ENCODE peak calls at places on chromosomes 13 and 19, in nine cellular contexts. O, E, K, R, S, T, Z, H and N are unnamed samples.

GRCh38 chr13:20461860-20462532 is 63.7 kb downstream of the CRYL1 start:
- DNase-seq in O (peak; percentile 60), E (no peak), K (no peak), R (no peak), S (no peak), T (no peak), Z (no peak), H (peak; percentile 54), N (no peak)

GRCh38 chr13:28622286-28622685 is 36.6 kb upstream of the POMP start:
- DNase-seq in O (no peak), E (no peak), K (no peak), R (no peak), S (no peak), T (no peak), Z (no peak), H (peak; percentile 55), N (no peak)

GRCh38 chr19:13681509-13681908 is 82.8 kb upstream of the MRI1 start:
- DNase-seq in O (peak; percentile 4), E (no peak), K (no peak), R (no peak), S (no peak), T (no peak), Z (peak; percentile 39), H (no peak), N (no peak)

GRCh38 chr19:11453468-11454341 is 18.3 kb downstream of the PRKCSH start:
- DNase-seq in O (no peak), E (no peak), K (no peak), R (no peak), S (no peak), T (no peak), Z (no peak), H (no peak), N (no peak)

GRCh38 chr13:23616228-23616627 is 46.0 kb downstream of the TNFRSF19 start:
- DNase-seq in O (no peak), E (no peak), K (no peak), R (no peak), S (no peak), T (no peak), Z (no peak), H (no peak), N (no peak)

GRCh38 chr13:63516124-63516523 is 2100.5 kb upstream of the PCDH20 start:
- DNase-seq in O (no peak), E (no peak), K (no peak), R (no peak), S (no peak), T (no peak), Z (no peak), H (no peak), N (no peak)

GRCh38 chr19:39438270-39438934 is 2.7 kb upstream of the RPS16 start:
- DNase-seq in O (no peak), E (no peak), K (no peak), R (no peak), S (no peak), T (no peak), Z (no peak), H (no peak), N (no peak)

GRCh38 chr13:91142572-91142971 is 204.9 kb upstream of the MIR17HG start:
- DNase-seq in O (peak; percentile 36), E (no peak), K (no peak), R (no peak), S (no peak), T (peak; percentile 44), Z (peak; percentile 74), H (no peak), N (no peak)

GRCh38 chr13:63737418-63737817 is 2321.8 kb upstream of the PCDH20 start:
- DNase-seq in O (no peak), E (no peak), K (no peak), R (no peak), S (no peak), T (no peak), Z (no peak), H (no peak), N (no peak)

GRCh38 chr13:46896346-46897138 is at the start of gene HTR2A:
- DNase-seq in O (peak; percentile 55), E (peak; percentile 64), K (peak; percentile 22), R (no peak), S (no peak), T (no peak), Z (no peak), H (peak; percentile 48), N (no peak)

GRCh38 chr13:41751277-41751676 is 209.6 kb downstream of the VWA8 start:
- DNase-seq in O (peak; percentile 85), E (no peak), K (peak; percentile 50), R (no peak), S (no peak), T (no peak), Z (no peak), H (peak; percentile 47), N (no peak)

GRCh38 chr13:53015971-53016370 is 12.6 kb upstream of the OLFM4 start:
- DNase-seq in O (no peak), E (no peak), K (no peak), R (no peak), S (no peak), T (no peak), Z (no peak), H (no peak), N (no peak)